ENCODE peak calls at places on chromosome 9, in five cellular contexts. Z is IMR-90, G is mesendoderm, C is H9, I is neuronal stem cell. B is an unnamed sample. For H3K27me3, the result is how much of the 10 kb centered on the place peaks cover.

GRCh38 chr9:115289757-115290208 is 171.8 kb upstream of the TNC start:
- DNase-seq in G (no peak), I (no peak), Z (peak), C (no peak), B (no peak)

GRCh38 chr9:85401998-85402397 is 339.8 kb downstream of the AGTPBP1 start:
- DNase-seq in Z (no peak), C (no peak), G (peak), I (no peak), B (no peak)

GRCh38 chr9:134554750-134555655 is 86.6 kb upstream of the COL5A1 start:
- DNase-seq in G (no peak), I (no peak), C (peak), Z (peak), B (no peak)

GRCh38 chr9:124708070-124708469 is 63.0 kb downstream of the NR6A1 start:
- DNase-seq in Z (no peak), I (no peak), G (no peak), C (no peak), B (no peak)

GRCh38 chr9:132878695-132879064 is at the start of gene SPACA9:
- DNase-seq in Z (peak), I (peak), G (peak), C (peak), B (peak)

GRCh38 chr9:132647355-132647754 is 22.4 kb downstream of the DDX31 start:
- DNase-seq in G (no peak), Z (peak), I (no peak), C (no peak), B (peak)

GRCh38 chr9:91606255-91606995 is 182.8 kb upstream of the NFIL3 start:
- DNase-seq in G (no peak), Z (no peak), I (no peak), C (no peak), B (no peak)

GRCh38 chr9:38771593-38771992 is 51.7 kb upstream of the FAM240B start:
- DNase-seq in C (no peak), I (no peak), Z (no peak), G (no peak), B (no peak)

GRCh38 chr9:83596899-83597504 is 25.9 kb upstream of the IDNK start:
- DNase-seq in I (peak), Z (no peak), G (peak), C (peak), B (peak)

GRCh38 chr9:133374612-133375115 is 1.2 kb downstream of the SURF4 start:
- DNase-seq in I (no peak), G (no peak), C (no peak), Z (peak), B (no peak)

GRCh38 chr9:19799784-19800183 is 10.9 kb upstream of the SLC24A2 start:
- DNase-seq in Z (no peak), G (peak), C (peak), I (peak), B (no peak)

GRCh38 chr9:123002754-123003153 is 30.7 kb upstream of the GPR21 start:
- DNase-seq in C (no peak), Z (peak), I (no peak), G (peak), B (no peak)

GRCh38 chr9:26950521-26950920 is 3.5 kb upstream of the PLAA start:
- DNase-seq in Z (no peak), C (no peak), G (no peak), I (no peak), B (no peak)

GRCh38 chr9:31347082-31347617 is 1037.3 kb upstream of the ACO1 start:
- DNase-seq in G (no peak), I (no peak), Z (no peak), C (no peak), B (no peak)

GRCh38 chr9:108073823-108074222 is 584.3 kb upstream of the KLF4 start:
- DNase-seq in C (no peak), I (no peak), G (no peak), Z (no peak), B (no peak)

GRCh38 chr9:114428466-114428865 is 40.7 kb upstream of the AKNA start:
- DNase-seq in G (no peak), C (no peak), I (no peak), Z (no peak), B (no peak)

GRCh38 chr9:68775003-68775730 is 70.1 kb downstream of the PIP5K1B start:
- DNase-seq in Z (peak), C (no peak), G (no peak), I (no peak), B (peak)

GRCh38 chr9:90445391-90445790 is 197.2 kb downstream of the DIRAS2 start:
- DNase-seq in C (no peak), G (no peak), I (no peak), Z (no peak), B (no peak)

GRCh38 chr9:123985869-123986268 is 25.7 kb upstream of the LHX2 start:
- DNase-seq in Z (no peak), I (no peak), G (no peak), C (no peak), B (no peak)

GRCh38 chr9:7045361-7045760 is 287.6 kb downstream of the KDM4C start:
- DNase-seq in Z (peak), I (no peak), G (no peak), C (no peak), B (peak)

GRCh38 chr9:138071731-138072130 is 194.1 kb downstream of the CACNA1B start:
- DNase-seq in I (no peak), Z (no peak), G (no peak), C (no peak), B (no peak)

GRCh38 chr9:115137511-115137910 is 19.6 kb upstream of the TNC start:
- DNase-seq in C (no peak), G (peak), Z (no peak), I (no peak), B (no peak)

GRCh38 chr9:112764344-112764743 is 13.8 kb downstream of the SNX30 start:
- DNase-seq in G (peak), I (no peak), C (no peak), Z (peak), B (peak)

GRCh38 chr9:86298873-86299272 is 16.5 kb upstream of the ISCA1 start:
- DNase-seq in I (no peak), G (no peak), C (no peak), Z (no peak), B (no peak)

GRCh38 chr9:84361645-84362044 is 21.1 kb upstream of the SLC28A3 start:
- DNase-seq in G (no peak), I (no peak), Z (no peak), C (no peak), B (no peak)

GRCh38 chr9:69058101-69058500 is 22.5 kb downstream of the FXN start:
- DNase-seq in G (no peak), I (no peak), C (no peak), Z (no peak), B (no peak)

GRCh38 chr9:121862973-121863372 is 211.5 kb downstream of the DAB2IP start:
- DNase-seq in I (no peak), C (no peak), Z (no peak), G (no peak), B (no peak)

GRCh38 chr9:98453589-98454311 is 198.3 kb upstream of the TBC1D2 start:
- DNase-seq in G (no peak), I (no peak), C (no peak), Z (peak), B (no peak)

GRCh38 chr9:84136119-84136868 is 155.7 kb downstream of the RMI1 start:
- DNase-seq in C (no peak), I (no peak), G (peak), Z (peak), B (peak)

GRCh38 chr9:114216081-114216480 is 60.7 kb downstream of the COL27A1 start:
- DNase-seq in Z (peak), I (no peak), C (no peak), G (no peak), B (no peak)

GRCh38 chr9:18785604-18786003 is 247.4 kb downstream of the SAXO1 start:
- DNase-seq in G (no peak), I (no peak), C (no peak), Z (no peak), B (no peak)

GRCh38 chr9:97969014-97969413 is 14.1 kb upstream of the ANP32B start:
- DNase-seq in I (no peak), C (no peak), G (no peak), Z (no peak), B (no peak)

GRCh38 chr9:37025381-37026084 is 8.5 kb downstream of the PAX5 start:
- DNase-seq in I (no peak), C (peak), G (peak), Z (no peak), B (no peak)

GRCh38 chr9:106958955-106959657 is 96.1 kb downstream of the ZNF462 start:
- DNase-seq in C (no peak), Z (peak), G (no peak), I (no peak), B (no peak)

GRCh38 chr9:128323192-128323730 is 622 bp downstream of the COQ4 start:
- DNase-seq in G (no peak), C (no peak), Z (peak), I (no peak), B (peak)
- H3K23ac ChIP-seq in G (no peak), C (no peak), Z (peak), I (peak), B (no peak)

DNA sequence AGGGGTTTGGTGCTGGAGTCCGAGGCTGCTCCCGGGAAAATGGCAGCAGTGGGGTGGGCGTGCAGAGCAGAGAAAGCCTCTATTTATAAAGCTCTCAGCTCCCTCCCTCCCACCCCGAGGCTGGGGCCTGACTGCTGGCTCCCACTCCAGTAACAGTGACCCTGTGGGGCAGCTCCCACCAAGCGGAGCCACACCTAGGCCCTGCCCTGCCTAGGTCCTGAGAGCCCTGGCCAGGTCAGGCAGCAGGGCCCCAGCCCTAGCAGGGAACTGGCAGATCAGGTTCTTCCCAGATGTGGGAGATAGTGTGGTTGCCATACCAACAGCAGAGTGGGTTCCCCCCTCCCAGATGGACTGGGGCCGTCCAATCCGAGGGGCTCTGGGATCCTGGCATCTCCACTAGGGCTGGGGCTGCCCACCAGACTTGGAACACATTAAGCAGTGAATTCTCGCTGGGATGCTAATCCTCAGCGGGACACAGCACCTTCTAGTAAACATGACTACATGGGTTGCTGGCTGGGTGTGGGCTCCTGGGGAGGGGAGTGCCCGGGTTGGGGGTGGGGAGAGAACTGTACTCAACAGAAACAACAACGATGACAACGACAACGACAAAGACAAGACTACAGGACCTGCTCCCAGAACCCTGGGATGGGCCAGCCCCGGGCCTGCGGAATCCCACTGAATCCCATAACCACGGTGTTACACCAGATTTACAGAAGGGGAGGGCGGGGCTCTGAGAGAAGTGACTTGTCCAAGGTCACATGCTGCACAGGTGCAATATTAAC is 1.5 kb downstream of the SH3GLB2 start:
- DNase-seq in C (peak), I (no peak), Z (peak), G (peak), B (peak)
- H4K8ac ChIP-seq in C (no peak), I (no peak), Z (no peak), G (no peak), B (peak)

DNA sequence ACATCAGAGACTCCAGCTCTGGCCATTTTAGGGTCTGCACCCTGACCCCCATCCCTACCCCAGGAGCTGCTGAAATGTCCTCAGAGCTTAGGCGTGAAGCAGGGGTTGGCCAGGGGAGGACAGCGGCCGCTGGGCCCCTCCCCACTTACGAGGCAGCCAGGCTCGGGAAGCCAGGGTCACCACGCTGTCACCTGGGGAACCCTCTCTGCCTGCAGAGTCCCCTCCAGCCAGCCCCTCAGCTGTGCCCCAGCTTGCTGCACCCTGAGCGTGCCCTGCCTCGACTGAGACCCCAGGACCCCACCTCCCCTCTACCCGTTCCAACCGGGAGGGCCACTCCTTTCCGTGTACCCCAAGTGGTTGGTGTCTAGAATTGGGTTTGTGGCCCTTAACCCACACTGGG is 2.7 kb downstream of the LCN10 start:
- DNase-seq in G (no peak), I (no peak), Z (no peak), C (no peak), B (no peak)
- H3K27me3 ChIP-seq in G (under half), I (under half), Z (half or more), C (under half), B (under half)

DNA sequence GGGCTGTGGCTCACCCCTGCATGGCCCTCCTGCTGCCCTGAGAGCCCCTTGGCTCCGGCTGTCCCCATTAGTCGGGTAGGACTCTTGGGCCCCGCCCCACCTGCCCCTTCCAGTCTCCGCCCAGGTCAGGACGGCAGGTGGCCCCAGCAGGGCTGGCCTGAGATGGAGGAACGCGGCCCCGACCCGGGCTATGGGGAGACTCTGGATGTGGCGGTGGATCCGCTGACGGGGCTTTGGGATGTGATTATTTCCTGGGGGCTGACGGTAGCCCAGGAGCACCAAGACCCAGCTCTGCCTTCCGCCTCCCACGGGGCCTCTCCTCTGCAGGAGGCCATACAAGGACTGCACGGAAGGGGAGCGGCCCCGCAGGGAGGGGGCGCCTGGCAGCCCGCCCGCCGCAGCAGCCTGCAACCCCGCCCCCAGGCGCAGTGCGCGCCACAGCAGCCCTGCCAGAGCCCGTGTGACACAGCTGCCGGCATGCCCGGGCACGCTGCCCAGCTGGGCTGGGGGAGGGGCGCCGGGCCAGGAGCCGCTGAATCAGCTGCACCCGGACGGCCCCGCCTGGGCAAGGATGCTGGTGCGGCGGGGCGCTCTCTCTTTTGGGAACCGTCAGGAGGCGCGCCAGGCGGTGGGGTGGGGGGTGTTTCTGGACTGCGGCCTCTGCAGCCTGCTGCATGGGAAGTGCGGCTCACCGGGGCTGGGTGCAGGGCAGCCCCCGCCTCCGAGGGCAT is 9.2 kb downstream of the TMEM250 start:
- DNase-seq in C (peak), G (peak), I (no peak), Z (peak), B (peak)
- H3K23ac ChIP-seq in C (no peak), G (peak), I (peak), Z (peak), B (no peak)

B was measured in trophoblast cell.